ENCODE peak calls at places on chromosome 20, in six cellular contexts. A is gastrocnemius medialis, B is mesothelial cell of epicardium, C is AG04450, H is epithelial cell of esophagus, Y is astrocyte of the spinal cord. X is an unnamed sample.
A peak's percentile ranks its signal among the peaks of the same experiment; 100 is the strongest.

GRCh38 chr20:266213-266603 is 8.7 kb downstream of the DEFB132 start:
- DNase-seq in A (no peak), B (no peak), C (no peak), H (no peak), Y (no peak), X (no peak)

GRCh38 chr20:35434085-35435005 is 3.7 kb downstream of the GDF5 start:
- DNase-seq in A (no peak), B (no peak), C (no peak), H (no peak), Y (no peak), X (no peak)

GRCh38 chr20:52402514-52402913 is 210.9 kb upstream of the ZFP64 start:
- DNase-seq in A (no peak), B (no peak), C (no peak), H (no peak), Y (no peak), X (no peak)

GRCh38 chr20:6767166-6767535 is 335 bp upstream of the BMP2 start:
- DNase-seq in A (no peak), B (no peak), C (no peak), H (no peak), Y (no peak), X (no peak)

GRCh38 chr20:38856570-38856969 is 51.1 kb downstream of the PPP1R16B start:
- DNase-seq in A (no peak), B (no peak), C (no peak), H (no peak), Y (no peak), X (no peak)

GRCh38 chr20:59014680-59015389 is 4.4 kb upstream of the TUBB1 start:
- DNase-seq in A (no peak), B (no peak), C (no peak), H (no peak), Y (no peak), X (no peak)

GRCh38 chr20:1319051-1319450 is 9.9 kb downstream of the SDCBP2 start:
- DNase-seq in A (no peak), B (no peak), C (no peak), H (no peak), Y (no peak), X (no peak)

GRCh38 chr20:25013478-25014380 is 21.2 kb upstream of the APMAP start:
- DNase-seq in A (no peak), B (no peak), C (no peak), H (no peak), Y (no peak), X (no peak)

GRCh38 chr20:48813446-48813747 is 14.4 kb downstream of the PREX1 start:
- DNase-seq in A (no peak), B (no peak), C (no peak), H (no peak), Y (no peak), X (no peak)

GRCh38 chr20:40331699-40332098 is 357.3 kb downstream of the MAFB start:
- DNase-seq in A (no peak), B (no peak), C (no peak), H (peak; percentile 17), Y (no peak), X (no peak)

GRCh38 chr20:60268502-60268901 is 310.3 kb downstream of the CDH26 start:
- DNase-seq in A (no peak), B (no peak), C (no peak), H (no peak), Y (no peak), X (peak; percentile 38)

GRCh38 chr20:24608926-24609667 is 139.7 kb downstream of the SYNDIG1 start:
- DNase-seq in A (no peak), B (no peak), C (no peak), H (peak; percentile 33), Y (peak; percentile 36), X (no peak)

GRCh38 chr20:17725094-17725835 is 25.5 kb downstream of the BANF2 start:
- DNase-seq in A (no peak), B (no peak), C (no peak), H (no peak), Y (no peak), X (no peak)

GRCh38 chr20:50313223-50313820 is 122.7 kb downstream of the CEBPB start:
- DNase-seq in A (no peak), B (no peak), C (no peak), H (peak; percentile 56), Y (no peak), X (peak; percentile 89)

GRCh38 chr20:37755665-37756064 is 61.8 kb downstream of the CTNNBL1 start:
- DNase-seq in A (peak; percentile 17), B (no peak), C (no peak), H (peak; percentile 5), Y (no peak), X (no peak)

GRCh38 chr20:50982372-50982771 is 23.8 kb downstream of the MOCS3 start:
- DNase-seq in A (no peak), B (no peak), C (no peak), H (peak; percentile 93), Y (peak; percentile 78), X (peak; percentile 95)

GRCh38 chr20:50335866-50336265 is 145.2 kb downstream of the CEBPB start:
- DNase-seq in A (no peak), B (no peak), C (no peak), H (no peak), Y (no peak), X (no peak)

GRCh38 chr20:47330933-47331708 is 25.4 kb downstream of the ZMYND8 start:
- DNase-seq in A (peak; percentile 52), B (no peak), C (no peak), H (peak; percentile 78), Y (peak; percentile 87), X (peak; percentile 94)

GRCh38 chr20:43243672-43244269 is 54.1 kb upstream of the PTPRT start:
- DNase-seq in A (no peak), B (no peak), C (no peak), H (no peak), Y (no peak), X (no peak)

GRCh38 chr20:37727247-37727956 is 33.6 kb downstream of the CTNNBL1 start:
- DNase-seq in A (no peak), B (no peak), C (no peak), H (peak; percentile 27), Y (no peak), X (no peak)

GRCh38 chr20:50561379-50562078 is 51.3 kb downstream of the PTPN1 start:
- DNase-seq in A (no peak), B (no peak), C (peak; percentile 90), H (peak; percentile 93), Y (peak; percentile 98), X (peak; percentile 98)

GRCh38 chr20:57329608-57330221 is at the start of gene SPO11:
- DNase-seq in A (no peak), B (no peak), C (no peak), H (no peak), Y (no peak), X (no peak)

GRCh38 chr20:57332105-57333089 is 2.8 kb downstream of the SPO11 start:
- DNase-seq in A (no peak), B (no peak), C (no peak), H (peak; percentile 55), Y (no peak), X (peak; percentile 59)

GRCh38 chr20:57330998-57331397 is 1.4 kb downstream of the SPO11 start:
- DNase-seq in A (no peak), B (no peak), C (no peak), H (no peak), Y (no peak), X (no peak)

DNA sequence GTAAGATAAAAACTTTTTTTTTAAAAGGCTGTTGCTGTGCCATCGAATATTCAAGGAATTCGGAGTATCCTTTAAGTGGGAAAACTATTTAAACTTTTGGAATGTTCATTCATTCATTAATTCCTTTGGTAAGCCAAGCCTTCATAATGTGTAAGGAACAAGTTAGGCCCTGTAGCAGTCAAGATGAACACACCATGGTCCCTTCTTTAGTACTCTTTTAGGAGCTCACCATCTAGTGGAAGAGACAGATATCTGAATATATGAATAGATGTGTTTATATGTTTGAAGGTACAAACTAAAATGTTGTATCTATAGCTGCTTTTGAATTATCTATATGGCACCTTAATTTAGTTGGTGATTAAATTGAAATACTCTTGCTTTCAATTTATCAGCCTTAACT is 5.8 kb downstream of the SPO11 start:
- DNase-seq in A (no peak), B (no peak), C (no peak), H (peak; percentile 17), Y (peak; percentile 16), X (peak; percentile 41)
- TF ChIP-seq CTCF in A (no peak), B (no peak), C (no peak), H (peak; percentile 32), Y (no peak), X (peak; percentile 49)

GRCh38 chr20:63309261-63310071 is 16.5 kb downstream of the COL20A1 start:
- DNase-seq in A (no peak), B (peak; percentile 50), C (no peak), H (peak; percentile 14), Y (peak; percentile 10), X (peak; percentile 78)
- TF ChIP-seq CTCF in A (peak; percentile 71), B (peak; percentile 93), C (peak; percentile 80), H (peak; percentile 69), Y (peak; percentile 93), X (peak; percentile 97)

GRCh38 chr20:21240394-21240793 is 62.7 kb upstream of the XRN2 start:
- DNase-seq in A (no peak), B (no peak), C (no peak), H (no peak), Y (no peak), X (no peak)
- TF ChIP-seq CTCF in A (no peak), B (no peak), C (no peak), H (no peak), Y (no peak), X (no peak)

GRCh38 chr20:23049201-23049932 is at the start of gene THBD:
- DNase-seq in A (peak; percentile 74), B (no peak), C (no peak), H (peak; percentile 91), Y (peak; percentile 64), X (peak; percentile 92)

GRCh38 chr20:23052904-23053303 is 3.4 kb upstream of the THBD start:
- DNase-seq in A (no peak), B (no peak), C (no peak), H (no peak), Y (no peak), X (no peak)

GRCh38 chr20:23049933-23050838 is 714 bp upstream of the THBD start:
- DNase-seq in A (peak; percentile 46), B (no peak), C (no peak), H (peak; percentile 69), Y (peak; percentile 24), X (peak; percentile 69)

GRCh38 chr20:23048283-23049200 is 930 bp downstream of the THBD start:
- DNase-seq in A (peak; percentile 50), B (no peak), C (no peak), H (peak; percentile 75), Y (no peak), X (peak; percentile 68)

DNA sequence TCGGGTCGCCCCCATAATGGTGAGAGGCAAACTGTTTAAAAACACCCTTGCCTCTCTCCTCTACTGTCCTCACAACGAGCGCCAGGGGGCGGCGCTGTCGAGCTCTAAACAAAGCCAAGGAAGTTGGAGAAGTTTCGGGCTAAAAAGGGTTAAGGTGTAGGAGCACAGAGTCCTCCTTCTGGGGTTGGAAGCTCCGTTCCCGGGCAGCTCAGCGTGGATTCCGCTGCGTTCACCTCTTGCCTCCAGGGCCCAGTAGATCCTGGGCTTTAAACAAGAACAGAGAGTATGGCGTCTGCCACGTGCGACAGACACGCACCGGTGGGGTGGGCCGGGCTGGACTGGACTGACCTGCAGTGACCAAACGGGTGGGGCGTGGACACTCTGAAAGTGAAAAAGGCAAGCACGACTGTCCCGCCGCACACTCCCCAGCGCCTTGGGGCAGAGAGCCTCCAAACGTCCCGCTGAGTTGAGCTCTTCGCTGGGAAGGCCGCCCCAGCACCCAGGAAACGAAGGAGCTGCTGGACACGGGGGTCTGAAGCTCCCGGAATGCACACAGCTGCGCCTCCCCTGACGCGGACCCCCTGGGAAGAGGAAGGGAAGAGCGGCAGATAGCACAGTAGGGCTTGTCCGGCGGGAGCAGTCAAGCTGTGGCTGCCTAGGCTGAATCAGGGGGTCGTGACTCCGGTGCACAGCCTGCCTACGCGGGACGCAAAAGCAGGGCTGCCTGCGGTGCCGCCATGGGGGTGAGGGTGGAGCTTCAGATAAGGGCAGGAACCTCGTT is 1.6 kb upstream of the THBD start:
- DNase-seq in A (peak; percentile 55), B (no peak), C (peak; percentile 27), H (peak; percentile 93), Y (peak; percentile 88), X (peak; percentile 57)
- TF ChIP-seq CTCF in A (peak; percentile 75), B (peak; percentile 79), C (peak; percentile 75), H (peak; percentile 88), Y (peak; percentile 79), X (peak; percentile 77)

X was measured in RWPE1.